ENCODE peak calls at places on chromosomes 3 and 15, in eight cellular contexts. One of them, this sample, is unnamed. For H3K27me3 and H3K4me1, the result is how much of the 10 kb centered on the place peaks cover.

GRCh38 chr3:60013241-60013640 is 963.4 kb upstream of the CFAP20DC start:
- DNase-seq in heart left ventricle: no peak
- DNase-seq in SJSA1: no peak
- DNase-seq in tibial nerve: no peak
- DNase-seq in Caco-2: no peak
- DNase-seq in IMR-90: no peak
- DNase-seq in mesenchymal stem cell: no peak
- DNase-seq in ovary: no peak
- DNase-seq in this sample: no peak

GRCh38 chr3:72319202-72320095 is 528.8 kb downstream of the SHQ1 start:
- DNase-seq in heart left ventricle: no peak
- DNase-seq in SJSA1: peak
- DNase-seq in tibial nerve: no peak
- DNase-seq in Caco-2: no peak
- DNase-seq in IMR-90: peak
- DNase-seq in mesenchymal stem cell: peak
- DNase-seq in ovary: no peak
- DNase-seq in this sample: no peak

GRCh38 chr15:70376929-70377691 is 279.4 kb upstream of the TLE3 start:
- DNase-seq in heart left ventricle: peak
- DNase-seq in SJSA1: no peak
- DNase-seq in tibial nerve: no peak
- DNase-seq in Caco-2: no peak
- DNase-seq in IMR-90: peak
- DNase-seq in mesenchymal stem cell: peak
- DNase-seq in ovary: peak
- DNase-seq in this sample: no peak

GRCh38 chr3:141366285-141367037 is 1.8 kb upstream of the ZBTB38 start:
- DNase-seq in heart left ventricle: peak
- DNase-seq in SJSA1: peak
- DNase-seq in tibial nerve: peak
- DNase-seq in Caco-2: peak
- DNase-seq in IMR-90: peak
- DNase-seq in mesenchymal stem cell: peak
- DNase-seq in ovary: peak
- DNase-seq in this sample: no peak

GRCh38 chr3:194089357-194090177 is 46.4 kb upstream of the HES1 start:
- DNase-seq in heart left ventricle: peak
- DNase-seq in SJSA1: peak
- DNase-seq in tibial nerve: peak
- DNase-seq in Caco-2: peak
- DNase-seq in IMR-90: peak
- DNase-seq in mesenchymal stem cell: peak
- DNase-seq in ovary: peak
- DNase-seq in this sample: peak

GRCh38 chr3:10286596-10287295 is 6.0 kb downstream of the GHRL start:
- DNase-seq in heart left ventricle: no peak
- DNase-seq in SJSA1: peak
- DNase-seq in tibial nerve: no peak
- DNase-seq in Caco-2: no peak
- DNase-seq in IMR-90: peak
- DNase-seq in mesenchymal stem cell: peak
- DNase-seq in ovary: no peak
- DNase-seq in this sample: peak

GRCh38 chr3:142056656-142057330 is 92.6 kb downstream of the TFDP2 start:
- DNase-seq in heart left ventricle: no peak
- DNase-seq in SJSA1: no peak
- DNase-seq in tibial nerve: no peak
- DNase-seq in Caco-2: no peak
- DNase-seq in IMR-90: no peak
- DNase-seq in mesenchymal stem cell: no peak
- DNase-seq in ovary: no peak
- DNase-seq in this sample: no peak

GRCh38 chr15:35626984-35627383 is 81.0 kb upstream of the DPH6 start:
- DNase-seq in heart left ventricle: no peak
- DNase-seq in SJSA1: no peak
- DNase-seq in tibial nerve: no peak
- DNase-seq in Caco-2: no peak
- DNase-seq in IMR-90: no peak
- DNase-seq in mesenchymal stem cell: no peak
- DNase-seq in ovary: no peak
- DNase-seq in this sample: no peak

GRCh38 chr3:17632401-17633100 is 109.9 kb downstream of the TBC1D5 start:
- DNase-seq in heart left ventricle: no peak
- DNase-seq in SJSA1: peak
- DNase-seq in tibial nerve: no peak
- DNase-seq in Caco-2: no peak
- DNase-seq in IMR-90: peak
- DNase-seq in mesenchymal stem cell: peak
- DNase-seq in ovary: no peak
- DNase-seq in this sample: no peak

GRCh38 chr15:88456733-88457132 is 10.5 kb downstream of the MRPL46 start:
- DNase-seq in heart left ventricle: no peak
- DNase-seq in SJSA1: no peak
- DNase-seq in tibial nerve: no peak
- DNase-seq in Caco-2: no peak
- DNase-seq in IMR-90: no peak
- DNase-seq in mesenchymal stem cell: no peak
- DNase-seq in ovary: no peak
- DNase-seq in this sample: no peak

GRCh38 chr15:40278026-40278425 is 4.8 kb downstream of the ANKRD63 start:
- DNase-seq in heart left ventricle: no peak
- DNase-seq in SJSA1: no peak
- DNase-seq in tibial nerve: no peak
- DNase-seq in Caco-2: no peak
- DNase-seq in IMR-90: no peak
- DNase-seq in mesenchymal stem cell: no peak
- DNase-seq in ovary: no peak
- DNase-seq in this sample: no peak

GRCh38 chr15:40275954-40276353 is 6.9 kb downstream of the ANKRD63 start:
- DNase-seq in heart left ventricle: no peak
- DNase-seq in SJSA1: no peak
- DNase-seq in tibial nerve: no peak
- DNase-seq in Caco-2: no peak
- DNase-seq in IMR-90: no peak
- DNase-seq in mesenchymal stem cell: no peak
- DNase-seq in ovary: no peak
- DNase-seq in this sample: no peak

GRCh38 chr15:40275491-40275890 is 7.4 kb downstream of the ANKRD63 start:
- DNase-seq in heart left ventricle: no peak
- DNase-seq in SJSA1: no peak
- DNase-seq in tibial nerve: no peak
- DNase-seq in Caco-2: no peak
- DNase-seq in IMR-90: no peak
- DNase-seq in mesenchymal stem cell: no peak
- DNase-seq in ovary: no peak
- DNase-seq in this sample: no peak

GRCh38 chr15:40276927-40277326 is 5.9 kb downstream of the ANKRD63 start:
- DNase-seq in heart left ventricle: no peak
- DNase-seq in SJSA1: no peak
- DNase-seq in tibial nerve: no peak
- DNase-seq in Caco-2: no peak
- DNase-seq in IMR-90: no peak
- DNase-seq in mesenchymal stem cell: no peak
- DNase-seq in ovary: no peak
- DNase-seq in this sample: no peak

DNA sequence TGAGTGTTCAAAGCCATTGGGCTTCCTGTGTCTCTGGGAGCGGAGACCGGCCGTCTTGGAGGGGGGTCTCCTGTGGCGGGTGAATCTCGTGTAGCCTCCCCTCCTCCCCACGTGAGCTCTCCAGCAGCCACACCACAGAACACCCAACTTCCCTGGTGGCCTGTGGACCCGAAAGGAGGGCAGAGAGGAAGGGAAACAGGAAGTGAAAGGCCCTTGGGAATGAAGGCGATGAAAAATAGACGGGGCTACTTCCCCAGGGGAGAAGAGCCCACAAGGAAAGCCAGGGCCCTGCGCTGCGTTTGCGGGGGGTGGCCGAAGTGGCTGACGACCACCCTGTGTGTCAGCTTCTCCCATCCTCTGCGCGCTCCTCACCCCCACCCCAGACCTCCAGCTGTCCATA is 5.4 kb downstream of the ANKRD63 start:
- DNase-seq in heart left ventricle: no peak
- DNase-seq in SJSA1: peak
- DNase-seq in tibial nerve: no peak
- DNase-seq in Caco-2: no peak
- DNase-seq in IMR-90: no peak
- DNase-seq in mesenchymal stem cell: no peak
- DNase-seq in ovary: no peak
- DNase-seq in this sample: no peak
- H3K27me3 ChIP-seq in heart left ventricle: under half
- H3K27me3 ChIP-seq in SJSA1: under half
- H3K27me3 ChIP-seq in tibial nerve: under half
- H3K27me3 ChIP-seq in Caco-2: under half
- H3K27me3 ChIP-seq in IMR-90: under half
- H3K27me3 ChIP-seq in mesenchymal stem cell: half or more
- H3K27me3 ChIP-seq in ovary: under half
- H3K27me3 ChIP-seq in this sample: under half

DNA sequence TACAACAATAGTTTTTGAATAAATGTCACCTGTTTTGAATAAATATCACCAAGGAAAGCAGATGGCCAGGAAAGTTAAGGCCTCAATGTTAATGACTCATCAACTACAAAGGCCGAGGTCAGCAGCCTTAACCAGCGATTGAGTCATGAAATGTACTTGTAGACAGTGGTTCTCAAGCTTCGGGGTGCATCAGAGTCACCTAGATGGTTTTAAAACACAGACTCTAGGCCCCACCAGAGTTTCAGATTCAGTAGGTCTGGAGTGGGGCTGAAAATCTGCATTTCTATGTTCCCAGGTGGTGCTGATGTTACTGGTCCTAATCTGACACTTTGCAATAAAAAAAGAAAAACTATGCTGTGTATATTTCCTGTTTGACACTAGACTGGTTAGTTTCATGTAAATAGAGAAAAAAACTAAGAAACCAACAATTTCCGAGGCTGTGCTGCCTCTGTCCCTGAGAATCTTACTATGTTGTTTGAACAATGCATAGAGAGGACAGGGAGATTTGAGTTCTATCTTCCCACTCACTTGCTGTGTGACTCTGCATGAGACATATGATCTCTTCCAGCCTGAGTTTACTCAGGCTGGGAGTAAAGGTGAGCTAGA is 9.8 kb downstream of the RAB27A start:
- DNase-seq in heart left ventricle: no peak
- DNase-seq in SJSA1: peak
- DNase-seq in tibial nerve: no peak
- DNase-seq in Caco-2: no peak
- DNase-seq in IMR-90: peak
- DNase-seq in mesenchymal stem cell: peak
- DNase-seq in ovary: no peak
- DNase-seq in this sample: no peak
- H3K4me1 ChIP-seq in heart left ventricle: under half
- H3K4me1 ChIP-seq in SJSA1: under half
- H3K4me1 ChIP-seq in tibial nerve: under half
- H3K4me1 ChIP-seq in Caco-2: under half
- H3K4me1 ChIP-seq in IMR-90: under half
- H3K4me1 ChIP-seq in mesenchymal stem cell: under half
- H3K4me1 ChIP-seq in ovary: under half
- H3K4me1 ChIP-seq in this sample: under half

DNA sequence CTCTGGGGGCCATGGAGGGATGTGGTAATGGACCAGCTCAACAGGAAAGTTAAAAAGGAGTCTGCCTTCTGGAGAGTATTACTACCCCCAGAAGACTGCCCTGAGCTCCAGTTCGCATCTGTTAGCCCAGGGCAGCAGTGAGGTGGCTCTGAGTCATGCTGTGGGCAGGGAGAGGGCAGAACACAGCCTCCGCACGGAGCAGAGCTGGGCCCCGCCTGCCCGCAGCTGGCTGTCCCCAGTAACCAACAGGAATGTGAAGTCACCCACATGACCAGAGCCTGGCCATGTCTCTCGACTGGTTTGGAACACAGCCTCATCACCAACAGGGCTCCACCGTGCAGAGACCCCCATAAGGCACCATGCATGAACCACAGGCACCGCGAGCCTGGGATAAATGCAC is 62.1 kb downstream of the CYFIP1 start:
- DNase-seq in heart left ventricle: no peak
- DNase-seq in SJSA1: peak
- DNase-seq in tibial nerve: no peak
- DNase-seq in Caco-2: no peak
- DNase-seq in IMR-90: peak
- DNase-seq in mesenchymal stem cell: peak
- DNase-seq in ovary: no peak
- DNase-seq in this sample: no peak
- H3K27me3 ChIP-seq in heart left ventricle: under half
- H3K27me3 ChIP-seq in SJSA1: under half
- H3K27me3 ChIP-seq in tibial nerve: under half
- H3K27me3 ChIP-seq in Caco-2: under half
- H3K27me3 ChIP-seq in IMR-90: under half
- H3K27me3 ChIP-seq in mesenchymal stem cell: under half
- H3K27me3 ChIP-seq in ovary: under half
- H3K27me3 ChIP-seq in this sample: under half

GRCh38 chr15:64010719-64011118 is 35.6 kb downstream of the DAPK2 start:
- DNase-seq in heart left ventricle: peak
- DNase-seq in SJSA1: peak
- DNase-seq in tibial nerve: no peak
- DNase-seq in Caco-2: no peak
- DNase-seq in IMR-90: peak
- DNase-seq in mesenchymal stem cell: peak
- DNase-seq in ovary: no peak
- DNase-seq in this sample: no peak

GRCh38 chr15:64006642-64007041 is 39.6 kb downstream of the DAPK2 start:
- DNase-seq in heart left ventricle: peak
- DNase-seq in SJSA1: no peak
- DNase-seq in tibial nerve: no peak
- DNase-seq in Caco-2: no peak
- DNase-seq in IMR-90: no peak
- DNase-seq in mesenchymal stem cell: no peak
- DNase-seq in ovary: no peak
- DNase-seq in this sample: no peak

GRCh38 chr15:64008177-64008576 is 38.1 kb downstream of the DAPK2 start:
- DNase-seq in heart left ventricle: no peak
- DNase-seq in SJSA1: no peak
- DNase-seq in tibial nerve: no peak
- DNase-seq in Caco-2: no peak
- DNase-seq in IMR-90: no peak
- DNase-seq in mesenchymal stem cell: no peak
- DNase-seq in ovary: no peak
- DNase-seq in this sample: no peak

GRCh38 chr15:64009241-64009640 is 37.0 kb downstream of the DAPK2 start:
- DNase-seq in heart left ventricle: peak
- DNase-seq in SJSA1: no peak
- DNase-seq in tibial nerve: no peak
- DNase-seq in Caco-2: no peak
- DNase-seq in IMR-90: no peak
- DNase-seq in mesenchymal stem cell: no peak
- DNase-seq in ovary: no peak
- DNase-seq in this sample: no peak

DNA sequence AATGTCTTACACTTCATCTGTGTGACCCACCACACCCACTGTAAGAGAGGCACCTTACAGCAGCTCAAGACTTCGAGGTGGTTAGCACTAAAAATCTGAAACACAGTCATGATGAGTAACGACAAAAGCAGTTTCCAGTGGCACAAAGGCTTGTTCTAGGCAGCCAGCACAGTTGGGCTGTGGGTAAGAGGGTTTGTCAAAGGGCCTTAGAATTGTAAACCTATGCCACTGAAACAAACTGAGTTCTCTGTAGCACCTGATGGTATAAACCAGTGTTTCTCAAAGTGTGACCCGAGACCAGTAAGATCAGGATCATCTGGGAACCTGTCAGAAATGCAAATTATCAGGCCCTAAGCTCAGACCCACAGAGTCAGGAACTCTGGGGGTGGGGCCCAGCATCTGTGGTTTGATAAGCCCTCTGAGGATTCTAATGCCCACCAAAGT is 36.5 kb downstream of the DAPK2 start:
- DNase-seq in heart left ventricle: peak
- DNase-seq in SJSA1: no peak
- DNase-seq in tibial nerve: no peak
- DNase-seq in Caco-2: no peak
- DNase-seq in IMR-90: peak
- DNase-seq in mesenchymal stem cell: no peak
- DNase-seq in ovary: no peak
- DNase-seq in this sample: no peak
- H3K4me1 ChIP-seq in heart left ventricle: half or more
- H3K4me1 ChIP-seq in SJSA1: under half
- H3K4me1 ChIP-seq in tibial nerve: under half
- H3K4me1 ChIP-seq in Caco-2: under half
- H3K4me1 ChIP-seq in IMR-90: under half
- H3K4me1 ChIP-seq in mesenchymal stem cell: under half
- H3K4me1 ChIP-seq in ovary: under half
- H3K4me1 ChIP-seq in this sample: under half

This sample was measured in thoracic aorta.